ENCODE peak calls at places on chromosomes 4 and X, in seven cellular contexts. C, A, F, Q, L, P and R are unnamed samples.

GRCh38 chrX:129115104-129115503 is 408.2 kb downstream of the SMARCA1 start:
- DNase-seq in C (peak), A (peak), F (no peak), Q (no peak), L (peak), P (no peak), R (peak)

GRCh38 chr4:74414149-74414809 is 30.7 kb upstream of the AREG start:
- DNase-seq in C (no peak), A (no peak), F (no peak), Q (no peak), L (no peak), P (no peak), R (no peak)

GRCh38 chrX:110414679-110415439 is 56.2 kb downstream of the RTL9 start:
- DNase-seq in C (peak), A (no peak), F (no peak), Q (peak), L (no peak), P (no peak), R (no peak)

GRCh38 chr4:89434364-89434988 is 126.9 kb upstream of the GPRIN3 start:
- DNase-seq in C (peak), A (no peak), F (no peak), Q (peak), L (no peak), P (no peak), R (no peak)

GRCh38 chrX:2430265-2430825 is 70.4 kb downstream of the DHRSX start:
- DNase-seq in C (peak), A (no peak), F (peak), Q (no peak), L (no peak), P (no peak), R (no peak)

GRCh38 chr4:73735231-73735630 is 5.1 kb upstream of the CXCL8 start:
- DNase-seq in C (peak), A (no peak), F (no peak), Q (peak), L (no peak), P (no peak), R (no peak)

GRCh38 chr4:169485084-169485483 is 127.3 kb downstream of the NEK1 start:
- DNase-seq in C (peak), A (no peak), F (no peak), Q (peak), L (no peak), P (no peak), R (no peak)

GRCh38 chr4:13733817-13734216 is 106.3 kb upstream of the BOD1L1 start:
- DNase-seq in C (peak), A (no peak), F (no peak), Q (no peak), L (no peak), P (no peak), R (no peak)

GRCh38 chr4:73161527-73162185 is 92.1 kb upstream of the COX18 start:
- DNase-seq in C (peak), A (no peak), F (no peak), Q (no peak), L (no peak), P (no peak), R (no peak)

GRCh38 chrX:19839770-19840254 is 47.6 kb downstream of the SH3KBP1 start:
- DNase-seq in C (no peak), A (no peak), F (no peak), Q (no peak), L (no peak), P (no peak), R (no peak)

GRCh38 chr4:16827762-16828724 is 70.4 kb downstream of the LDB2 start:
- DNase-seq in C (no peak), A (no peak), F (no peak), Q (no peak), L (peak), P (no peak), R (no peak)

GRCh38 chr4:151644625-151645024 is 116.2 kb downstream of the GATB start:
- DNase-seq in C (no peak), A (no peak), F (no peak), Q (no peak), L (peak), P (no peak), R (peak)

GRCh38 chr4:105058177-105058812 is 88.4 kb upstream of the TET2 start:
- DNase-seq in C (peak), A (no peak), F (no peak), Q (no peak), L (no peak), P (no peak), R (no peak)

GRCh38 chr4:52015366-52015765 is 4.8 kb downstream of the LRRC66 start:
- DNase-seq in C (no peak), A (no peak), F (no peak), Q (no peak), L (no peak), P (no peak), R (no peak)

GRCh38 chrX:47628980-47629379 is 750 bp downstream of the CFP start:
- DNase-seq in C (peak), A (no peak), F (no peak), Q (no peak), L (no peak), P (no peak), R (no peak)

GRCh38 chr4:98928505-98929340 is at the start of gene EIF4E:
- DNase-seq in C (peak), A (peak), F (peak), Q (peak), L (peak), P (peak), R (peak)
- TF ChIP-seq CTCF in C (peak), A (peak), F (no peak), Q (peak), L (no peak), P (no peak), R (no peak)

DNA sequence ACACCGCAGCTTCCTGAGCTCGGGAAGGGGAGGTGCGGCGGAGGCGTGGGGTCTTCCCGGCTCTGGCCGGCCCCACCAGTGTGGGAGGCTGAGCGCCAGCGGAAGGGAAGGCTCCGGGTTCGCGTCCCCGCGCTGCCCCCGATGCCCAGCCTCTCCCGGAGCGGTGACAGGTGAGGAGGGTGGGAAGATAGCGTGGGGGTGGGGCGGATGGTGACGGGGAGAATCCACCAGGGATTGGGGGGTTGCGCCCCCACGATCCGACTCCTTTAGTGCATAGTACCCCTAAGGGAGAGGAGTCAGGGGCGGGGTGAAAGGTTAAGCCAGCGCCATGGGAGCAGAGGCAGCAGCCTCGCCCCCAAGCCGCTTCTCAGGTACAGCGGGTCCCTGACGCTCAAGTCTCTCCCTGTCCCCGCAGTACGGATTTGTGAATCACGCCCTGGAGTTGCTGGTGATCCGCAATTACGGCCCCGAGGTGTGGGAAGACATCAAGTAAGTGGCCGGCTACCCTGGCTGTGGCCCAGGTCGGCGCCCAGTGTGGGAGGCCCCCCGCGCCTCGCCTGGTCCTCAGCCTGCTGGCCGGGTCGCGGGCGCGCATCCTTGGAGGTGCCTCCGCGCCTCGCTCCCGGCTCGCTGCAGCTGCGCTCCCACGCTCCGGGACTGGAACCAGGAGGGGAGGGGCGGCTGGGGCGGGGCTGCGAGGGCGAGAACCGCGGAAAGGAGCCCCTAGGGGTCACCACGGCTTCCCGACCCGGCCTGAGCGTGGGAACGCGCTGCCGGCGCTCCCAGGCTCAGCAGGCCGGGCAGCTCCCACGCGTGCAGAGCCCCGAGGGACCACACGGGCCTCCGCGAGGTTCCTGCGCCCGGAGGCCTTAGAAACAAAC is 791 bp downstream of the GUCY1B1 start:
- DNase-seq in C (peak), A (peak), F (peak), Q (peak), L (peak), P (peak), R (peak)
- TF ChIP-seq CTCF in C (no peak), A (no peak), F (no peak), Q (no peak), L (no peak), P (peak), R (no peak)

GRCh38 chrX:49876750-49877149 is 2.5 kb upstream of the USP27X start:
- DNase-seq in C (peak), A (no peak), F (no peak), Q (peak), L (peak), P (no peak), R (peak)
- TF ChIP-seq CTCF in C (peak), A (peak), F (peak), Q (peak), L (peak), P (peak), R (peak)

GRCh38 chr4:139750099-139750498 is 84.5 kb downstream of the MGST2 start:
- DNase-seq in C (no peak), A (no peak), F (no peak), Q (no peak), L (no peak), P (no peak), R (no peak)
- TF ChIP-seq CTCF in C (no peak), A (no peak), F (no peak), Q (no peak), L (no peak), P (no peak), R (no peak)

GRCh38 chr4:71549516-71550160 is 210.8 kb downstream of the SLC4A4 start:
- DNase-seq in C (no peak), A (no peak), F (no peak), Q (no peak), L (no peak), P (no peak), R (no peak)

GRCh38 chr4:71550220-71551190 is 211.7 kb downstream of the SLC4A4 start:
- DNase-seq in C (peak), A (peak), F (no peak), Q (peak), L (no peak), P (no peak), R (peak)

GRCh38 chr4:71558248-71558647 is 219.4 kb downstream of the SLC4A4 start:
- DNase-seq in C (no peak), A (no peak), F (no peak), Q (no peak), L (no peak), P (no peak), R (no peak)

GRCh38 chr4:71554025-71554424 is 215.2 kb downstream of the SLC4A4 start:
- DNase-seq in C (no peak), A (no peak), F (no peak), Q (no peak), L (no peak), P (no peak), R (no peak)

DNA sequence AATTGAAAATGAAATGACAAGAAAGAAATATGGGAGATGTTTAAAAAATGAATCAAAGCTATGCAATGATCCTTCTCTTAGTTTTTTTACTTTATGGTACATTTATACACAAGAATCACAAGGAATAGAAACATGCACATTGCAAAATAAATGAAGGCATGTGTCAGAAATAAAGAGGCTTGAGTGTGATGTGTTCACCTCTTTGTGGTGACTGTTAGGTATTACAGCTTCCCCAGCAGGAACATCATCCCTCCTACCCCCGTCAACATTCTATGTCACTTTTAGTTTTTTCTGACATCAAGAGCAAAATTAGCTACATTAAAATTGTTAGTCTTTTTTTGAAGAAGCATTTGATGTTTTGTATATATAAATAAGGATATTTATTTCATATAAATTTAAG is 214.8 kb downstream of the SLC4A4 start:
- DNase-seq in C (peak), A (no peak), F (no peak), Q (peak), L (no peak), P (no peak), R (peak)
- TF ChIP-seq CTCF in C (peak), A (peak), F (peak), Q (peak), L (peak), P (no peak), R (peak)

DNA sequence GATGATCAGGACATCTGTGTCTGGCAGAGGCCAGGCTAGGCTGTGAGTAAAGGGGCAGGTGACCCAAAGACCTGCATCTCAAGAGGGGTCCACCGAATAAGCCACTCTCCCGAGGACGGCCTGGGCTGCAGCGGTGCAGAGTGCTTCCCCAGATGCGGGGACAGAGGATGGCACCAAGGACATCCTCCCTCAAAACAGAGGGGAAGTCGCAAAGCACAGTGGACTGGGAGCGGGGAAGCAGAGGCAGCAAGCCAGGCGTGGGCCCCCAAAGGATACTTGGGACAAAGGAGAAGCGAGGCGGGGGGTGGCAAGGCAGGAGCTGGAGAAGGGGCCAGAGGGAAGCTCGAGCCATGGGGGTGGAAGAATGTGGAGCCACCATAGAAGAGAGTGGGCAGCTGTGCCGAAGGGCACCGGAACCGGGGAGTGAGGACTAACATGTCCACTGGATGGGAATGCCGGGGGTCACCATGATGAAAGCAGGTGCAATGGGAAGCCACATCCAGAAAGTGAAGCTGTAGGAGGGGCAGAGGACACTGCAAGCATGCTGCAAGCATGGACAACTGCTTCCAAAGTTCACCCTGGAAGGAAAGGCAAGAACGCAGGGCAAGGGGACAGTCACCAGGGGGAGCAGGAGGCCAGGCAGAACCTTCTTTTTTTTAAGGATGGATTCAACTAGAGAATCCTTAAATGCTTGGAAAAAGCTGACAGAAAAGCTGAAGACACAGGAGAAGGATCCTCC is 169.6 kb downstream of the AFAP1 start:
- DNase-seq in C (peak), A (no peak), F (no peak), Q (peak), L (peak), P (no peak), R (peak)
- TF ChIP-seq CTCF in C (peak), A (peak), F (peak), Q (peak), L (peak), P (no peak), R (no peak)